ENCODE peak calls at places on chromosomes 11 and 22, in nine cellular contexts. One of them, this sample, is unnamed.

GRCh38 chr11:119376197-119376847 is 5.2 kb downstream of the USP2 start:
- DNase-seq in AG10803: no peak
- DNase-seq in GM20000: no peak
- DNase-seq in brain microvascular endothelial cell: no peak
- DNase-seq in astrocyte of the cerebellum: no peak
- DNase-seq in heart left ventricle: no peak
- DNase-seq in A549: no peak
- DNase-seq in IMR-90: peak; percentile 37
- DNase-seq in spleen: no peak
- DNase-seq in this sample: no peak

GRCh38 chr11:70739811-70740474 is 341.6 kb downstream of the CTTN start:
- DNase-seq in brain microvascular endothelial cell: no peak
- DNase-seq in spleen: no peak
- DNase-seq in A549: no peak
- DNase-seq in astrocyte of the cerebellum: no peak
- DNase-seq in IMR-90: no peak
- DNase-seq in heart left ventricle: no peak
- DNase-seq in GM20000: no peak
- DNase-seq in AG10803: no peak
- DNase-seq in this sample: no peak

GRCh38 chr11:85745626-85746025 is 59.6 kb upstream of the CCDC89 start:
- DNase-seq in astrocyte of the cerebellum: no peak
- DNase-seq in spleen: no peak
- DNase-seq in heart left ventricle: no peak
- DNase-seq in IMR-90: no peak
- DNase-seq in AG10803: no peak
- DNase-seq in brain microvascular endothelial cell: no peak
- DNase-seq in A549: no peak
- DNase-seq in GM20000: no peak
- DNase-seq in this sample: no peak

GRCh38 chr11:10540915-10541591 is at the start of gene RNF141:
- DNase-seq in astrocyte of the cerebellum: peak; percentile 69
- DNase-seq in brain microvascular endothelial cell: peak; percentile 89
- DNase-seq in A549: peak; percentile 92
- DNase-seq in heart left ventricle: peak; percentile 96
- DNase-seq in IMR-90: peak; percentile 87
- DNase-seq in AG10803: peak; percentile 87
- DNase-seq in spleen: peak; percentile 99
- DNase-seq in GM20000: peak; percentile 98
- DNase-seq in this sample: peak; percentile 100

GRCh38 chr11:130588471-130588870 is 140.0 kb downstream of the ADAMTS15 start:
- DNase-seq in brain microvascular endothelial cell: no peak
- DNase-seq in A549: no peak
- DNase-seq in astrocyte of the cerebellum: no peak
- DNase-seq in spleen: no peak
- DNase-seq in AG10803: no peak
- DNase-seq in heart left ventricle: no peak
- DNase-seq in IMR-90: no peak
- DNase-seq in GM20000: no peak
- DNase-seq in this sample: no peak

GRCh38 chr11:8209208-8209807 is 40.5 kb upstream of the RIC3 start:
- DNase-seq in GM20000: peak; percentile 44
- DNase-seq in IMR-90: no peak
- DNase-seq in astrocyte of the cerebellum: no peak
- DNase-seq in heart left ventricle: no peak
- DNase-seq in AG10803: no peak
- DNase-seq in spleen: peak; percentile 88
- DNase-seq in A549: no peak
- DNase-seq in brain microvascular endothelial cell: no peak
- DNase-seq in this sample: no peak

GRCh38 chr11:104000798-104001197 is 35.6 kb upstream of the DDI1 start:
- DNase-seq in GM20000: no peak
- DNase-seq in A549: no peak
- DNase-seq in brain microvascular endothelial cell: peak; percentile 40
- DNase-seq in IMR-90: peak; percentile 67
- DNase-seq in astrocyte of the cerebellum: peak; percentile 19
- DNase-seq in spleen: no peak
- DNase-seq in AG10803: peak; percentile 79
- DNase-seq in heart left ventricle: no peak
- DNase-seq in this sample: no peak

GRCh38 chr22:37491559-37492427 is 5.6 kb upstream of the MFNG start:
- DNase-seq in astrocyte of the cerebellum: no peak
- DNase-seq in brain microvascular endothelial cell: no peak
- DNase-seq in AG10803: no peak
- DNase-seq in GM20000: no peak
- DNase-seq in A549: no peak
- DNase-seq in IMR-90: no peak
- DNase-seq in heart left ventricle: no peak
- DNase-seq in spleen: no peak
- DNase-seq in this sample: no peak

GRCh38 chr11:112401036-112401769 is 140.5 kb upstream of the PLET1 start:
- DNase-seq in astrocyte of the cerebellum: no peak
- DNase-seq in AG10803: no peak
- DNase-seq in heart left ventricle: no peak
- DNase-seq in spleen: no peak
- DNase-seq in GM20000: no peak
- DNase-seq in IMR-90: no peak
- DNase-seq in brain microvascular endothelial cell: no peak
- DNase-seq in A549: no peak
- DNase-seq in this sample: no peak

GRCh38 chr22:22584722-22585121 is 25.7 kb upstream of the PRAME start:
- DNase-seq in GM20000: no peak
- DNase-seq in IMR-90: no peak
- DNase-seq in spleen: no peak
- DNase-seq in AG10803: no peak
- DNase-seq in heart left ventricle: no peak
- DNase-seq in astrocyte of the cerebellum: no peak
- DNase-seq in brain microvascular endothelial cell: no peak
- DNase-seq in A549: no peak
- DNase-seq in this sample: no peak

GRCh38 chr22:42066937-42067336 is 3.7 kb downstream of the NAGA start:
- DNase-seq in astrocyte of the cerebellum: no peak
- DNase-seq in A549: no peak
- DNase-seq in spleen: peak; percentile 66
- DNase-seq in AG10803: no peak
- DNase-seq in IMR-90: no peak
- DNase-seq in heart left ventricle: no peak
- DNase-seq in GM20000: no peak
- DNase-seq in brain microvascular endothelial cell: no peak
- DNase-seq in this sample: no peak

GRCh38 chr11:115656684-115657083 is 152.5 kb upstream of the CADM1 start:
- DNase-seq in heart left ventricle: no peak
- DNase-seq in AG10803: no peak
- DNase-seq in astrocyte of the cerebellum: no peak
- DNase-seq in GM20000: no peak
- DNase-seq in brain microvascular endothelial cell: no peak
- DNase-seq in spleen: no peak
- DNase-seq in IMR-90: no peak
- DNase-seq in A549: peak; percentile 27
- DNase-seq in this sample: no peak

GRCh38 chr22:44187652-44188230 is 7.0 kb downstream of the PARVG start:
- DNase-seq in IMR-90: no peak
- DNase-seq in A549: no peak
- DNase-seq in astrocyte of the cerebellum: no peak
- DNase-seq in heart left ventricle: no peak
- DNase-seq in AG10803: no peak
- DNase-seq in GM20000: no peak
- DNase-seq in brain microvascular endothelial cell: no peak
- DNase-seq in spleen: no peak
- DNase-seq in this sample: no peak

GRCh38 chr22:19070397-19071169 is 51.6 kb downstream of the DGCR2 start:
- DNase-seq in GM20000: no peak
- DNase-seq in spleen: no peak
- DNase-seq in heart left ventricle: no peak
- DNase-seq in astrocyte of the cerebellum: no peak
- DNase-seq in A549: no peak
- DNase-seq in AG10803: no peak
- DNase-seq in brain microvascular endothelial cell: no peak
- DNase-seq in IMR-90: no peak
- DNase-seq in this sample: no peak

GRCh38 chr11:46357483-46357936 is 10.2 kb downstream of the DGKZ start:
- DNase-seq in AG10803: no peak
- DNase-seq in astrocyte of the cerebellum: no peak
- DNase-seq in GM20000: no peak
- DNase-seq in A549: no peak
- DNase-seq in IMR-90: no peak
- DNase-seq in brain microvascular endothelial cell: no peak
- DNase-seq in spleen: peak; percentile 82
- DNase-seq in heart left ventricle: no peak
- DNase-seq in this sample: no peak

GRCh38 chr11:103529217-103529684 is 420.0 kb downstream of the DYNC2H1 start:
- DNase-seq in IMR-90: peak; percentile 78
- DNase-seq in astrocyte of the cerebellum: no peak
- DNase-seq in heart left ventricle: no peak
- DNase-seq in AG10803: peak; percentile 88
- DNase-seq in GM20000: no peak
- DNase-seq in A549: peak; percentile 62
- DNase-seq in brain microvascular endothelial cell: peak; percentile 87
- DNase-seq in spleen: no peak
- DNase-seq in this sample: no peak

GRCh38 chr22:40036126-40036525 is 41.4 kb downstream of the FAM83F start:
- DNase-seq in IMR-90: no peak
- DNase-seq in brain microvascular endothelial cell: no peak
- DNase-seq in AG10803: no peak
- DNase-seq in astrocyte of the cerebellum: no peak
- DNase-seq in GM20000: no peak
- DNase-seq in heart left ventricle: no peak
- DNase-seq in spleen: no peak
- DNase-seq in A549: no peak
- DNase-seq in this sample: no peak

GRCh38 chr11:116980136-116980793 is 118.0 kb downstream of the SIK3 start:
- DNase-seq in GM20000: peak; percentile 58
- DNase-seq in brain microvascular endothelial cell: no peak
- DNase-seq in astrocyte of the cerebellum: no peak
- DNase-seq in heart left ventricle: no peak
- DNase-seq in spleen: no peak
- DNase-seq in A549: no peak
- DNase-seq in AG10803: no peak
- DNase-seq in IMR-90: no peak
- DNase-seq in this sample: no peak

GRCh38 chr11:61696602-61697001 is 16.4 kb downstream of the DAGLA start:
- DNase-seq in brain microvascular endothelial cell: no peak
- DNase-seq in GM20000: no peak
- DNase-seq in IMR-90: no peak
- DNase-seq in astrocyte of the cerebellum: no peak
- DNase-seq in AG10803: no peak
- DNase-seq in A549: no peak
- DNase-seq in spleen: no peak
- DNase-seq in heart left ventricle: no peak
- DNase-seq in this sample: no peak
- TF ChIP-seq CTCF in brain microvascular endothelial cell: no peak
- TF ChIP-seq CTCF in GM20000: no peak
- TF ChIP-seq CTCF in IMR-90: no peak
- TF ChIP-seq CTCF in astrocyte of the cerebellum: no peak
- TF ChIP-seq CTCF in AG10803: no peak
- TF ChIP-seq CTCF in A549: no peak
- TF ChIP-seq CTCF in spleen: no peak
- TF ChIP-seq CTCF in heart left ventricle: no peak
- TF ChIP-seq CTCF in this sample: no peak

GRCh38 chr11:50423208-50423607 is 390.5 kb downstream of the OR4C45 start:
- DNase-seq in IMR-90: no peak
- DNase-seq in astrocyte of the cerebellum: no peak
- DNase-seq in A549: no peak
- DNase-seq in GM20000: no peak
- DNase-seq in brain microvascular endothelial cell: no peak
- DNase-seq in AG10803: no peak
- DNase-seq in spleen: no peak
- DNase-seq in heart left ventricle: no peak
- DNase-seq in this sample: no peak
- TF ChIP-seq CTCF in IMR-90: peak; percentile 10
- TF ChIP-seq CTCF in astrocyte of the cerebellum: no peak
- TF ChIP-seq CTCF in A549: no peak
- TF ChIP-seq CTCF in GM20000: no peak
- TF ChIP-seq CTCF in brain microvascular endothelial cell: no peak
- TF ChIP-seq CTCF in AG10803: no peak
- TF ChIP-seq CTCF in spleen: no peak
- TF ChIP-seq CTCF in heart left ventricle: no peak
- TF ChIP-seq CTCF in this sample: no peak

DNA sequence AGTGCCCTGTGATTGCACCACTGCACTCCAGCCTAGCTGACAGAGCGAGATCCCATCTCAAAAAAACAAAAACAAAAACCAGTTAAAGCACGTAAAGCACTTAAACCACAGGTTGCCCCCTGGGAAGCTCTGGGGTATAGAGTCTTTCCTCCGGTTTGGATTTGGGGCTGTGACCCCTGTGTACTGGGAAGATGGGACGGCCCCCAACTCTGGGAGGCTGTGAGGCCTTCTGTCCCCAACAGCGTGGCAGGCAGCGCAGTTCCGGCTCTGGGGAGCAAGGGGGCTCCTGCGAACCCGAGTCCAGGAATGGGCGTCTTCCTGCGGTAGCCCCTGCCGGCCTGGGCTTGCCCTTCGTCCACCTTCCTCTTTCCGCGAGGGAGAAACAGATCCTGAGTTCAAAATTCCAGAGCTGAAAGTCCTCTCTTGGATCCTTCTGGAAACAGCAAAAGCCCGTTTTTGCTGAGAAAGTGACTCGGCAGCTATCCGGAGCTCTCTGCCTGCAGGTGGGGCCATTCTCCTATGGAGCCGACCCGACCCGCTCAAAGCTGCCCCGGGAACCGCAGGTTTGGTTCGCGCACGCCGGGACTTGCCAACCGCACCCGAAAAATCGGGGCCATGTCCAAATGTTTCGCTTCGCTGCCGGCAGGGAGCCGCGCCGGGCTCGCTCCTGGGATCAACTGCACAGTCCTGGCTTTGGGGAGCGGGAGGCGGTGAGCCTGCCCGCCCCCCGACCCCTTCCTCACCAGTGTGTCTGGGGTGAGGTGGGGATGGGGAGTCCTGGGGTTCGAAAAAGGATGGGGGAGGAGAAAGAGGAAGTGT is 36.3 kb upstream of the POLA2 start:
- DNase-seq in astrocyte of the cerebellum: peak; percentile 33
- DNase-seq in brain microvascular endothelial cell: peak; percentile 35
- DNase-seq in A549: peak; percentile 32
- DNase-seq in AG10803: peak; percentile 54
- DNase-seq in GM20000: peak; percentile 83
- DNase-seq in spleen: peak; percentile 85
- DNase-seq in IMR-90: peak; percentile 52
- DNase-seq in heart left ventricle: peak; percentile 67
- DNase-seq in this sample: peak; percentile 54
- TF ChIP-seq CTCF in astrocyte of the cerebellum: peak; percentile 71
- TF ChIP-seq CTCF in brain microvascular endothelial cell: peak; percentile 78
- TF ChIP-seq CTCF in A549: peak; percentile 23
- TF ChIP-seq CTCF in AG10803: peak; percentile 55
- TF ChIP-seq CTCF in GM20000: peak; percentile 42
- TF ChIP-seq CTCF in spleen: peak; percentile 41
- TF ChIP-seq CTCF in IMR-90: peak; percentile 55
- TF ChIP-seq CTCF in heart left ventricle: peak; percentile 40
- TF ChIP-seq CTCF in this sample: no peak

DNA sequence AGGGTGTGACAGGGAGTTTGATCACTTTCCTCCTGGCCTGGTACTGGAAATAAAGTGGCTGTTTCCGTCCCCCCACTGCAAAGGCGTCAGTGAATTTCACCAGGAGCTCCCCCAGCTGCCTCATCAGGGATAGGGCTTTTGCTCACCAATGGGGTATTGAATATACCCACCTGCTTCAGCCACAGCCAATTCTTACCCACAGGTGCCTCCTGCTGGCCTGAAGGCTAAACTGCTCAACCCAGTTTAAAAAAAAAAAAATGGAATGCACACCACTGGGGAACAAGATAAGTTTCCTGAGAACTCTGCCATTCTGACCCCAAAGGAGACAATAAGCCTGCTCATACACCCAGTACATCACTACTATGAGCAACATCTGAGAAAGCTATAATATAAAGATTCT is 65.3 kb upstream of the MS4A8 start:
- DNase-seq in brain microvascular endothelial cell: no peak
- DNase-seq in heart left ventricle: no peak
- DNase-seq in spleen: no peak
- DNase-seq in astrocyte of the cerebellum: no peak
- DNase-seq in AG10803: no peak
- DNase-seq in IMR-90: no peak
- DNase-seq in A549: no peak
- DNase-seq in GM20000: peak; percentile 47
- DNase-seq in this sample: peak; percentile 15
- TF ChIP-seq CTCF in brain microvascular endothelial cell: no peak
- TF ChIP-seq CTCF in heart left ventricle: no peak
- TF ChIP-seq CTCF in spleen: no peak
- TF ChIP-seq CTCF in astrocyte of the cerebellum: no peak
- TF ChIP-seq CTCF in AG10803: no peak
- TF ChIP-seq CTCF in IMR-90: peak; percentile 26
- TF ChIP-seq CTCF in A549: no peak
- TF ChIP-seq CTCF in GM20000: peak; percentile 46
- TF ChIP-seq CTCF in this sample: peak; percentile 41

This sample was measured in nephron progenitor cell.